ENCODE peak calls at places on chromosomes 5 and 9, in ten cellular contexts. C is pancreas; E is activated CD4-positive, alpha-beta T cell treated with anti-CD3 and anti-CD28 coated beads for 48 hours; I is stimulated activated CD8-positive, alpha-beta memory T cell treated with anti-CD3 and anti-CD28 coated beads, Interleukin-4, amount 100 ng/mL, for 4 hours; G is Kasumi-1; R is G401; Z is neural crest cell; O is T follicular helper cell; N is A549; X is NCI-H1436. Y is an unnamed sample.

GRCh38 chr5:135871268-135871895 is 24.3 kb downstream of the IL9 start:
- DNase-seq in C (no peak), E (no peak), I (no peak), G (no peak), R (no peak), Z (no peak), O (no peak), N (no peak), X (no peak), Y (no peak)

GRCh38 chr5:135930949-135931295 is 23.9 kb downstream of the LECT2 start:
- DNase-seq in C (no peak), E (no peak), I (no peak), G (no peak), R (no peak), Z (no peak), O (no peak), N (no peak), X (no peak), Y (no peak)

GRCh38 chr9:20558609-20559016 is 63.7 kb downstream of the MLLT3 start:
- DNase-seq in C (no peak), E (peak; percentile 60), I (no peak), G (no peak), R (no peak), Z (no peak), O (no peak), N (peak; percentile 53), X (no peak), Y (no peak)

GRCh38 chr9:114143214-114143613 is 12.1 kb upstream of the COL27A1 start:
- DNase-seq in C (no peak), E (no peak), I (no peak), G (no peak), R (no peak), Z (no peak), O (no peak), N (no peak), X (no peak), Y (no peak)

GRCh38 chr5:36675244-36675643 is 68.8 kb downstream of the SLC1A3 start:
- DNase-seq in C (no peak), E (no peak), I (no peak), G (no peak), R (no peak), Z (no peak), O (no peak), N (no peak), X (no peak), Y (no peak)

GRCh38 chr5:152309926-152310450 is 95.1 kb downstream of the NMUR2 start:
- DNase-seq in C (no peak), E (no peak), I (no peak), G (no peak), R (no peak), Z (no peak), O (no peak), N (no peak), X (no peak), Y (no peak)

GRCh38 chr5:181186902-181187499 is 18.0 kb downstream of the TRIM7 start:
- DNase-seq in C (no peak), E (no peak), I (no peak), G (no peak), R (peak; percentile 33), Z (no peak), O (no peak), N (no peak), X (no peak), Y (no peak)

GRCh38 chr9:136373300-136374182 is at the start of gene CARD9:
- DNase-seq in C (no peak), E (peak; percentile 45), I (no peak), G (peak; percentile 32), R (peak; percentile 78), Z (no peak), O (no peak), N (no peak), X (no peak), Y (no peak)

GRCh38 chr9:27701664-27702063 is 128.4 kb upstream of the C9orf72 start:
- DNase-seq in C (no peak), E (no peak), I (no peak), G (peak; percentile 81), R (no peak), Z (no peak), O (no peak), N (no peak), X (no peak), Y (no peak)

GRCh38 chr5:18798058-18798457 is 1163.8 kb downstream of the TAF11L14 start:
- DNase-seq in C (no peak), E (no peak), I (no peak), G (no peak), R (no peak), Z (no peak), O (no peak), N (no peak), X (no peak), Y (no peak)